ENCODE peak calls at places on chromosomes 7 and 10, in six cellular contexts. N is mesenchymal stem cell, D is IMR-90, A is H9, C is H1, Y is mesendoderm. V is an unnamed sample.

GRCh38 chr7:82163586-82163985 is 280.0 kb downstream of the CACNA2D1 start:
- DNase-seq in N (no peak), D (no peak), A (no peak), C (no peak), Y (no peak), V (no peak)

GRCh38 chr10:98242823-98243222 is 25.2 kb downstream of the LOXL4 start:
- DNase-seq in N (peak), D (peak), A (no peak), C (no peak), Y (peak), V (no peak)

GRCh38 chr7:51080622-51081269 is 235.9 kb downstream of the COBL start:
- DNase-seq in N (no peak), D (no peak), A (peak), C (peak), Y (peak), V (peak)

GRCh38 chr10:5500910-5501309 is 1.5 kb upstream of the CALML5 start:
- DNase-seq in N (no peak), D (no peak), A (no peak), C (no peak), Y (no peak), V (no peak)

GRCh38 chr7:102119213-102119651 is 167.4 kb upstream of the SH2B2 start:
- DNase-seq in N (no peak), D (peak), A (no peak), C (no peak), Y (no peak), V (no peak)

GRCh38 chr7:75639071-75639892 is 99.5 kb downstream of the HIP1 start:
- DNase-seq in N (peak), D (peak), A (peak), C (no peak), Y (peak), V (peak)

GRCh38 chr7:27182285-27182827 is 2.7 kb downstream of the HOXA11 start:
- DNase-seq in N (no peak), D (no peak), A (peak), C (no peak), Y (no peak), V (no peak)

GRCh38 chr7:151006590-151007300 is 15.9 kb downstream of the NOS3 start:
- DNase-seq in N (no peak), D (no peak), A (peak), C (no peak), Y (no peak), V (no peak)

GRCh38 chr7:106347229-106347833 is 62.5 kb upstream of the NAMPT start:
- DNase-seq in N (peak), D (no peak), A (no peak), C (no peak), Y (no peak), V (no peak)
- H2BK15ac ChIP-seq in N (no peak), D (peak), A (no peak), C (no peak), Y (no peak), V (no peak)

GRCh38 chr10:17502788-17503187 is 48.4 kb upstream of the ST8SIA6 start:
- DNase-seq in N (no peak), D (no peak), A (no peak), C (no peak), Y (no peak), V (no peak)

GRCh38 chr10:17506859-17507471 is 52.6 kb upstream of the ST8SIA6 start:
- DNase-seq in N (peak), D (no peak), A (no peak), C (no peak), Y (no peak), V (no peak)

GRCh38 chr10:17506390-17506789 is 52.0 kb upstream of the ST8SIA6 start:
- DNase-seq in N (no peak), D (no peak), A (no peak), C (no peak), Y (no peak), V (no peak)

GRCh38 chr10:17503795-17504194 is 49.4 kb upstream of the ST8SIA6 start:
- DNase-seq in N (no peak), D (no peak), A (no peak), C (no peak), Y (no peak), V (no peak)

GRCh38 chr10:17504547-17505245 is 50.3 kb upstream of the ST8SIA6 start:
- DNase-seq in N (peak), D (peak), A (no peak), C (no peak), Y (peak), V (no peak)
- H2BK15ac ChIP-seq in N (no peak), D (peak), A (no peak), C (no peak), Y (no peak), V (no peak)

GRCh38 chr7:40493609-40494041 is 358.8 kb downstream of the SUGCT start:
- DNase-seq in N (no peak), D (no peak), A (no peak), C (no peak), Y (no peak), V (no peak)
- H2BK15ac ChIP-seq in N (no peak), D (no peak), A (no peak), C (no peak), Y (no peak), V (no peak)

GRCh38 chr7:31448649-31449048 is 65.2 kb upstream of the ITPRID1 start:
- DNase-seq in N (no peak), D (no peak), A (no peak), C (no peak), Y (no peak), V (no peak)
- H2BK15ac ChIP-seq in N (no peak), D (no peak), A (no peak), C (no peak), Y (no peak), V (no peak)

V was measured in neuronal stem cell.